ENCODE peak calls at places on chromosomes 2 and 18, in four cellular contexts. O is GM12878, R is K562, X is HepG2. I is an unnamed sample.

GRCh38 chr2:25323612-25324189 is 18.0 kb downstream of the DNMT3A start:
- DNase-seq in X (no peak), R (no peak), O (no peak), I (no peak)

GRCh38 chr2:3807853-3808252 is 104.5 kb downstream of the DCDC2C start:
- DNase-seq in O (no peak), X (peak; percentile 12), R (no peak), I (no peak)

GRCh38 chr2:38771632-38772031 is 6.4 kb upstream of the GEMIN6 start:
- DNase-seq in X (no peak), R (no peak), O (no peak), I (no peak)

GRCh38 chr2:230097841-230098240 is 29.1 kb upstream of the SLC16A14 start:
- DNase-seq in O (no peak), R (no peak), X (no peak), I (no peak)

GRCh38 chr2:230908094-230908594 is 16.9 kb downstream of the GPR55 start:
- DNase-seq in X (no peak), R (peak; percentile 12), O (no peak), I (no peak)

GRCh38 chr2:222609391-222609790 is 46.5 kb downstream of the FARSB start:
- DNase-seq in O (no peak), X (no peak), R (no peak), I (no peak)

GRCh38 chr2:136128905-136129304 is 11.0 kb upstream of the CXCR4 start:
- DNase-seq in R (no peak), O (no peak), X (peak; percentile 26), I (peak; percentile 24)

GRCh38 chr18:23033079-23033478 is 100.0 kb downstream of the RBBP8 start:
- DNase-seq in X (no peak), R (no peak), O (no peak), I (no peak)

GRCh38 chr18:49022311-49023280 is 71.8 kb upstream of the SMAD7 start:
- DNase-seq in X (no peak), R (no peak), O (no peak), I (no peak)

GRCh38 chr2:127570282-127571250 is 35.1 kb downstream of the MYO7B start:
- DNase-seq in O (no peak), X (no peak), R (no peak), I (no peak)

GRCh38 chr2:238415036-238415764 is 11.5 kb upstream of the ASB1 start:
- DNase-seq in X (no peak), R (no peak), O (no peak), I (peak; percentile 23)

GRCh38 chr18:43601432-43601831 is 324.1 kb upstream of the SYT4 start:
- DNase-seq in X (no peak), O (no peak), R (no peak), I (no peak)

GRCh38 chr2:37689751-37690150 is 18.3 kb upstream of the CDC42EP3 start:
- DNase-seq in R (no peak), O (no peak), X (no peak), I (no peak)

GRCh38 chr18:46346896-46347630 is 242.9 kb downstream of the HAUS1 start:
- DNase-seq in R (no peak), X (no peak), O (no peak), I (no peak)

GRCh38 chr2:20617081-20617575 is 33.8 kb downstream of the HS1BP3 start:
- DNase-seq in X (no peak), O (no peak), R (peak; percentile 77), I (peak; percentile 51)

GRCh38 chr2:222410534-222410933 is 13.8 kb upstream of the SGPP2 start:
- DNase-seq in R (no peak), O (no peak), X (no peak), I (peak; percentile 84)

GRCh38 chr2:241391892-241392665 is 36.0 kb downstream of the FARP2 start:
- DNase-seq in R (peak; percentile 28), X (peak; percentile 73), O (no peak), I (peak; percentile 79)

GRCh38 chr18:12433829-12434540 is 26.3 kb downstream of the PRELID3A start:
- DNase-seq in X (no peak), R (no peak), O (no peak), I (no peak)

GRCh38 chr18:58455318-58455950 is 173.5 kb downstream of the ALPK2 start:
- DNase-seq in R (no peak), O (peak; percentile 8), X (no peak), I (no peak)

GRCh38 chr2:56132138-56132537 is 51.7 kb upstream of the CCDC85A start:
- DNase-seq in R (peak; percentile 65), O (no peak), X (peak; percentile 60), I (peak; percentile 61)

GRCh38 chr2:16578081-16578480 is 87.6 kb downstream of the CYRIA start:
- DNase-seq in X (no peak), R (no peak), O (no peak), I (no peak)

GRCh38 chr2:226524381-226524843 is 275.2 kb downstream of the IRS1 start:
- DNase-seq in X (peak; percentile 39), O (no peak), R (no peak), I (no peak)

GRCh38 chr2:173241643-173242042 is 113.0 kb upstream of the CDCA7 start:
- DNase-seq in R (no peak), O (no peak), X (no peak), I (peak; percentile 42)

GRCh38 chr2:143965493-143966164 is 554.3 kb downstream of the ZEB2 start:
- DNase-seq in O (no peak), R (no peak), X (no peak), I (no peak)

GRCh38 chr2:85806358-85807118 is 52.7 kb downstream of the ATOH8 start:
- DNase-seq in X (peak; percentile 87), O (no peak), R (no peak), I (no peak)

GRCh38 chr2:85801871-85802270 is 48.1 kb downstream of the ATOH8 start:
- DNase-seq in X (no peak), R (no peak), O (no peak), I (no peak)

GRCh38 chr2:85802337-85803103 is 48.7 kb downstream of the ATOH8 start:
- DNase-seq in X (no peak), R (no peak), O (no peak), I (no peak)

GRCh38 chr2:85804026-85804425 is 50.2 kb downstream of the ATOH8 start:
- DNase-seq in O (no peak), R (no peak), X (no peak), I (no peak)

DNA sequence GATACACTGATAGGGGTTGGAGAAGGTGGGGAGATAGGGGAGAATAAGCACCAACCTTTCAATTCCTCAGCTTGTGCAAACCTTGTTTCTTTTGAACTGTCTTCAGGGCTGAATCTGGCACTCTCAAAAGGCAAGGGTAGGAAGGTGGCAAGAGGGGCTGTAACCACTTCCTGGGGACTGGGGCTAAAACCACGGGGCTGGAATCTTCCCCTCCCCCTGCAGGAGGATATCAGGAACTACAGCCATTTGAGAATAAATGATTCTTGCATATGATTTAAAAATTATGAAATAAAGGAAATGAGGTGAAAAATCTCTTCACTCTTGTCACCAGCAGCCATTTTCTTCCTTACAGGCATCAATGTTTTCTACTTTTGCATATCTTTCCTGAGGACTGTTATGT is 50.8 kb downstream of the ATOH8 start:
- DNase-seq in R (peak; percentile 29), X (no peak), O (no peak), I (peak; percentile 61)
- TF ChIP-seq JUNB in R (no peak), X (no peak), O (no peak), I (no peak)

GRCh38 chr18:44909191-44909719 is 228.6 kb downstream of the SETBP1 start:
- DNase-seq in R (no peak), O (peak; percentile 68), X (no peak), I (no peak)

GRCh38 chr18:44901283-44901682 is 220.6 kb downstream of the SETBP1 start:
- DNase-seq in O (no peak), X (no peak), R (no peak), I (peak; percentile 36)

GRCh38 chr18:44900627-44901026 is 219.9 kb downstream of the SETBP1 start:
- DNase-seq in O (no peak), X (no peak), R (no peak), I (no peak)

GRCh38 chr18:44903327-44903726 is 222.6 kb downstream of the SETBP1 start:
- DNase-seq in R (no peak), X (no peak), O (no peak), I (no peak)

GRCh38 chr18:44904768-44905167 is 224.1 kb downstream of the SETBP1 start:
- DNase-seq in X (no peak), O (no peak), R (no peak), I (no peak)
- H3K27ac ChIP-seq in X (no peak overlapping the region), O (no peak overlapping the region), R (no peak overlapping the region), I (no peak overlapping the region)

GRCh38 chr18:72539861-72540260 is 4.3 kb downstream of the CBLN2 start:
- DNase-seq in X (no peak), R (no peak), O (no peak), I (no peak)
- TF ChIP-seq POLR2AphosphoS5 in X (no peak), R (no peak), O (no peak), I (no peak)

GRCh38 chr2:236776695-236777251 is 207.1 kb downstream of the ACKR3 start:
- DNase-seq in R (no peak), X (no peak), O (no peak), I (no peak)
- TF ChIP-seq JUNB in R (no peak), X (no peak), O (no peak), I (no peak)

DNA sequence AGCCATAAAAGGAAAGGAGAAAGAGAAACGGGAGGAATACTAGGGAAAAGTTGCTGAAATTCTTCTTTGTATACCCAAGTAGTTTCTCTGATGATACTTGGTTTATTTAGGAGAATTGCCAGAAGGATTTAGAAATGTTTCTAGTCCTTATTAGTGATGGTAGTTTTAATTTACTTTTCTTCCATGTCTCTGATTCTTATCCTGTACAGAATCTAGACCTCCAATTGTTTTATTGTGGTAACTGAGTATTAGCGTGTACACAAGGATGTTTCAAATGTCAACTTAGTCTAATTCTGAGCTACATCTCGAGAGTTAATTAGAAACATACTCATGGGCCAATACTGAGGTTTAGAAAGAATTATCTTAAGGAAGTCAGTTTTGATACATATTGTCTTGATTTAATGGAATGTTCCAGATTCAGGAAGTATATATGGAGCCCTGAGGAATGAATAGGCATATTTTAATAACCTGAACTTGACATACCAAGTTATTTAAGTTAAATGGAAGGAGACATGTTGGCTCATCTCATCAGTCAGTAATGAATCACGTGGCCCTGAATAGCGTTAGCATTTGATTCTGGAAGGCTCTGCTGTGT is 219.6 kb downstream of the LTBP1 start:
- DNase-seq in R (no peak), X (no peak), O (no peak), I (no peak)
- H3K27ac ChIP-seq in R (no peak overlapping the region), X (no peak overlapping the region), O (no peak overlapping the region), I (no peak overlapping the region)

DNA sequence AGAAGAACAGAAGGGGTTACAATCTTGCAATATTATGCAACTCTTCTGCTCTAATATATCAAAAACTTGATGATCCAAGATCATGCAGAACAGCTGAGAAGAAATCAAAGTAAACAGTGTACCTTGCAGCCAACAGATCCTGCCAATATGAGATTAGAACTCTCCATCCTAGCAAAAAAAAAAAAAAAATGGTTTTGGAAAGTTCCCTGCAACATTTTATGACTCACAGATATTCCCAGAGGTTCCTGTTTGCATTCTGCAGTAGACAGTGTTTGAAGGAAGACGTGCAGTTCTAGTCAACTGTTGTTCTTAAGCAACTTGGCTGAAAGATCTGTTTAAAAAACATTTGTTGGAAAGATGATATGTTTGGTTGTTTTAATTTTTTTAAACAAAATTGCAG is 103.6 kb upstream of the WDR75 start:
- DNase-seq in X (no peak), O (no peak), R (no peak), I (no peak)
- TF ChIP-seq POLR2AphosphoS5 in X (no peak), O (no peak), R (no peak), I (no peak)

I was measured in GM23338.